ENCODE peak calls at places on chromosome 6, in eight cellular contexts. B is fibroblast of pulmonary artery; G is H1; Z is GM10248; C is foreskin fibroblast; S is fibroblast of mammary gland; X is CD8-positive, alpha-beta T cell; V is heart left ventricle. F is an unnamed sample.

GRCh38 chr6:10177703-10178102 is 237.2 kb downstream of the TFAP2A start:
- DNase-seq in S (no peak), V (no peak), Z (no peak), X (no peak), G (no peak), C (no peak), B (no peak), F (no peak)

GRCh38 chr6:128124713-128125112 is 223.9 kb upstream of the THEMIS start:
- DNase-seq in B (peak; percentile 41), G (no peak), C (no peak), S (peak; percentile 50), Z (no peak), X (no peak), V (no peak), F (no peak)

GRCh38 chr6:27604986-27605385 is 132.1 kb upstream of the ZNF184 start:
- DNase-seq in B (no peak), X (no peak), V (no peak), C (no peak), S (peak; percentile 53), G (no peak), Z (peak; percentile 42), F (peak; percentile 74)

GRCh38 chr6:164753517-164753916 is 555.9 kb downstream of the C6orf118 start:
- DNase-seq in G (no peak), B (peak; percentile 31), Z (no peak), C (no peak), V (no peak), S (peak; percentile 63), X (no peak), F (no peak)

GRCh38 chr6:40573221-40573620 is 13.9 kb downstream of the LRFN2 start:
- DNase-seq in Z (peak; percentile 41), X (no peak), C (no peak), V (no peak), B (no peak), S (no peak), G (no peak), F (peak; percentile 37)

GRCh38 chr6:37893262-37893661 is 73.7 kb downstream of the ZFAND3 start:
- DNase-seq in S (no peak), X (no peak), V (no peak), Z (no peak), G (no peak), B (no peak), C (no peak), F (no peak)

GRCh38 chr6:119078449-119079287 is at the start of gene FAM184A:
- DNase-seq in V (peak; percentile 81), C (peak; percentile 40), X (peak; percentile 68), Z (peak; percentile 58), S (peak; percentile 61), B (peak; percentile 53), G (peak; percentile 80), F (peak; percentile 64)

GRCh38 chr6:94005835-94006234 is 586.5 kb upstream of the EPHA7 start:
- DNase-seq in B (no peak), C (no peak), V (no peak), Z (no peak), X (no peak), G (no peak), S (no peak), F (no peak)

GRCh38 chr6:119028106-119028505 is 50.4 kb downstream of the FAM184A start:
- DNase-seq in V (no peak), C (no peak), B (no peak), X (no peak), S (no peak), Z (no peak), G (no peak), F (no peak)

GRCh38 chr6:36127462-36128016 is 2.8 kb upstream of the MAPK13 start:
- DNase-seq in C (peak; percentile 97), B (peak; percentile 89), X (no peak), V (peak; percentile 78), Z (no peak), G (no peak), S (peak; percentile 94), F (no peak)

GRCh38 chr6:12569646-12570045 is 146.9 kb upstream of the PHACTR1 start:
- DNase-seq in C (no peak), Z (no peak), S (no peak), B (no peak), V (no peak), G (no peak), X (no peak), F (no peak)

GRCh38 chr6:126076992-126077664 is 90.8 kb downstream of the TRMT11 start:
- DNase-seq in Z (no peak), G (no peak), B (no peak), C (peak; percentile 45), X (no peak), S (peak; percentile 68), V (no peak), F (no peak)

GRCh38 chr6:108872001-108872974 is 24.1 kb downstream of the ARMC2 start:
- DNase-seq in C (no peak), G (no peak), S (no peak), V (no peak), X (peak; percentile 32), Z (no peak), B (no peak), F (no peak)

GRCh38 chr6:138410048-138410735 is 6.2 kb downstream of the HEBP2 start:
- DNase-seq in V (no peak), S (peak; percentile 88), G (peak; percentile 2), Z (no peak), B (peak; percentile 84), C (peak; percentile 56), X (no peak), F (no peak)

GRCh38 chr6:109456283-109456583 is 661 bp upstream of the MICAL1 start:
- DNase-seq in C (no peak), G (no peak), Z (no peak), S (no peak), B (no peak), V (no peak), X (no peak), F (no peak)

GRCh38 chr6:46637145-46637544 is 15.5 kb downstream of the CYP39A1 start:
- DNase-seq in G (no peak), S (peak; percentile 89), V (no peak), B (peak; percentile 30), C (peak; percentile 15), X (no peak), Z (no peak), F (no peak)

GRCh38 chr6:8941578-8941977 is 506.2 kb upstream of the SLC35B3 start:
- DNase-seq in G (no peak), C (no peak), S (no peak), B (no peak), V (no peak), Z (no peak), X (no peak), F (no peak)

GRCh38 chr6:51702851-51703250 is 384.6 kb downstream of the PKHD1 start:
- DNase-seq in V (no peak), C (no peak), G (no peak), S (no peak), Z (no peak), B (no peak), X (no peak), F (no peak)

GRCh38 chr6:51704932-51705540 is 382.4 kb downstream of the PKHD1 start:
- DNase-seq in B (no peak), X (no peak), V (no peak), Z (no peak), G (no peak), C (no peak), S (no peak), F (no peak)
- TF ChIP-seq CTCF in B (no peak), X (no peak), V (no peak), Z (no peak), G (no peak), C (no peak), S (no peak), F (no peak)

DNA sequence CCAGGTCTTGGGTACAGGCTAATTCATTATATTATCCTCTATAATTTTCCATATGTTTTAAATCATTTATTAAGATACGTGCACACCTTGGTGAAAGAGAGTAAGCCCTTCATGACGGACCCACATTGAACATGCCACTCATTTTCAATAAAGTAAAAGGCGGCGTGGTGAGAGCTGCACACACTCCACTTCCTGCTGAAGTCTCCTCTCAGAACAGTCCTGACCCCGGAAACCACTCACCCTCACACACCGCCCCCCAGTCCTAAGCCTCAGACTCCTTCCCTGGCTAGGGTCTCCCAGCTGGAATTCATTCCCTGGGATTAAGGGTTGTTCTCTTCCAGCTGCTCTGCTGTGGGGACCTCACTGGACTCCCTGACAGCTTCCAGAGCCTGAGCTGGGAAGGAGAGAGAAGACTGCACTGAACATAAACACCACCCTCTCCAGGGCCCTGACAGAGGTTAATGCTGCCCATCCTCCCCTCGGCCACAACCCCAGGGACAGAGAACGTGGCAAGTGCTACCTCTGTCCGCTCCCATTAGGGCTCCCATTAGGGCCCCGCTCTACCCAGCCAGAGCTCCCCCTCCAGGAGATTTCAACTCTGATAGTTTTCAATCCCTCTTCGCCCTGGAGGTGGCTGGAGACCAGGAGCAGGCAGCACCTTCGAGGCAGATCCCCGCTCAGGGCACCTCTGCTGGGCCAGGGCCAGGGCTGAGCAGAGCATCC is 24.8 kb downstream of the GRM4 start:
- DNase-seq in Z (no peak), S (no peak), V (no peak), G (no peak), B (no peak), X (no peak), C (no peak), F (no peak)
- TF ChIP-seq CTCF in Z (no peak), S (no peak), V (no peak), G (peak; percentile 38), B (no peak), X (no peak), C (no peak), F (no peak)

DNA sequence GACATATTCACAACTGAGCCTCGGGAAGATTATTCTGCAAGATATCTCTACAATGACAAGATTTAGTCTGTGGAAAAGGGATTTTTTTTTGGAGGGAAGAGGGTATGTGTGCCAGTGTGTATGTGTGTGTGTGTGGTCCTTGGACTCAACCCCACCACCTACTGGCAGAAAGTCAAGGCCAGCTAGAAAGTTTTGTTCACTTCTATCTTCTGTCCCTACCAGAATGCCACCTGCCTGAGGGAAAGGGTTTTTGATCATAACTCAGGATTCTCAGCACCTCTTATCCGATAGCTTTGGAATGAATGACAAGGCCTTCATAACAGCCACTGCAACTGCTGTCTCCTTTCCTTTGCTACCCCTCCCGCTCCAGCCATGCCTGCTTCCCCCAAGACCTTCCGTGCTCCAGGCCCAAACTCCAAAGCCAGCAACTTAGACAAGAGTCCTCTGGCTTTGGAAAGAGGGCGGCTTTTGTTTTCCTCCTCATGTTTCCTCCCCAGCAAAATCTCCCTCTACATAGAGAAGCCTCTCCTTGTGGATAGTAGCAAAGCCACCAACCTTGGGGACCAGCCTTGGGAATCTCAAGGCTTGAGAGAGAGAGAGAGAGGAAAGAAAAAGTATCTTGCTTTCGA is 18.6 kb downstream of the BTN3A1 start:
- DNase-seq in Z (peak; percentile 33), X (peak; percentile 32), S (peak; percentile 46), B (peak; percentile 51), V (no peak), C (no peak), G (peak; percentile 66), F (peak; percentile 64)
- TF ChIP-seq CTCF in Z (peak; percentile 32), X (peak; percentile 59), S (peak; percentile 41), B (peak; percentile 45), V (no peak), C (peak; percentile 35), G (peak; percentile 42), F (peak; percentile 56)

DNA sequence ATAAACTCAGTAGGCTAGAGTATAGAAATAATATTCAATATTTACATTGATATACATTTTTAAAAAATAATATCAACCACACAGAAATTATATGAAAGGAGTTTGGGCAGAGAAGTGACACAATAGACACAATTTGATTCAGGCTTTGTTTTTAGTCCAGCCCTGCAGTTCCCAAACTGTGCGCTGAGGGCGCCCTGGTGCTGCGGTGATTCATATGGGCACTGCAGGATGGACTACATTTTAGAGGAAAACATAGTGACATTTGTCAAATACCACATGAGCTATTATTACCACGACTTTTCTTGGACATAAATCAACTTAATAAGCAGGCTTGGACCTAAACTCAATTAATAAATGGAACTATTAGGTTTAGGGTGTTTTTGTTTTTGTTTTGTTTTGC is 364.3 kb upstream of the ID4 start:
- DNase-seq in B (peak; percentile 12), V (no peak), X (no peak), C (no peak), Z (no peak), S (peak; percentile 8), G (peak; percentile 85), F (no peak)
- TF ChIP-seq CTCF in B (peak; percentile 33), V (no peak), X (no peak), C (peak; percentile 22), Z (no peak), S (peak; percentile 40), G (peak; percentile 68), F (peak; percentile 13)